ENCODE peak calls at places on chromosomes 16 and 17, in eight cellular contexts. D, X, B, K, V, I, F and T are unnamed samples.

GRCh38 chr17:72123496-72123963 is 2.7 kb downstream of the SOX9 start:
- DNase-seq in D (no peak), X (no peak), B (no peak), K (no peak), V (no peak), I (no peak), F (no peak), T (no peak)

GRCh38 chr16:65754799-65755691 is 611.4 kb upstream of the CDH5 start:
- DNase-seq in D (no peak), X (no peak), B (no peak), K (no peak), V (no peak), I (no peak), F (no peak), T (no peak)

GRCh38 chr17:20284018-20284417 is 183.3 kb downstream of the LGALS9B start:
- DNase-seq in D (no peak), X (no peak), B (no peak), K (no peak), V (no peak), I (no peak), F (no peak), T (no peak)

GRCh38 chr17:63941162-63941561 is 9.0 kb upstream of the CD79B start:
- DNase-seq in D (no peak), X (no peak), B (no peak), K (no peak), V (no peak), I (no peak), F (no peak), T (no peak)

GRCh38 chr17:77593081-77593480 is 365.4 kb upstream of the TNRC6C start:
- DNase-seq in D (no peak), X (no peak), B (no peak), K (no peak), V (no peak), I (no peak), F (no peak), T (no peak)

GRCh38 chr17:142102-142661 is 4.8 kb downstream of the SCGB1C2 start:
- DNase-seq in D (peak; percentile 97), X (no peak), B (no peak), K (no peak), V (peak; percentile 16), I (no peak), F (peak; percentile 4), T (no peak)

GRCh38 chr17:80644588-80644987 is 100.0 kb downstream of the RPTOR start:
- DNase-seq in D (no peak), X (no peak), B (no peak), K (no peak), V (no peak), I (no peak), F (no peak), T (no peak)

GRCh38 chr16:27400751-27401620 is 988 bp upstream of the IL21R start:
- DNase-seq in D (peak; percentile 47), X (no peak), B (no peak), K (no peak), V (no peak), I (no peak), F (no peak), T (no peak)

GRCh38 chr16:84652565-84652964 is 4.3 kb downstream of the KLHL36 start:
- DNase-seq in D (no peak), X (no peak), B (no peak), K (no peak), V (no peak), I (peak; percentile 23), F (no peak), T (no peak)

GRCh38 chr17:48554412-48555090 is 9.6 kb upstream of the HOXB2 start:
- DNase-seq in D (no peak), X (no peak), B (no peak), K (peak; percentile 26), V (no peak), I (no peak), F (no peak), T (no peak)

GRCh38 chr17:45388604-45389325 is 43.9 kb downstream of the ARHGAP27 start:
- DNase-seq in D (no peak), X (no peak), B (no peak), K (no peak), V (no peak), I (no peak), F (no peak), T (no peak)

GRCh38 chr16:29996773-29997250 is 771 bp downstream of the INO80E start:
- DNase-seq in D (peak; percentile 56), X (no peak), B (no peak), K (no peak), V (no peak), I (no peak), F (no peak), T (no peak)

GRCh38 chr17:76872221-76872873 is 4.1 kb downstream of the MGAT5B start:
- DNase-seq in D (peak; percentile 38), X (no peak), B (no peak), K (no peak), V (no peak), I (peak; percentile 4), F (no peak), T (no peak)

GRCh38 chr17:77869041-77869595 is 89.4 kb upstream of the TNRC6C start:
- DNase-seq in D (no peak), X (no peak), B (no peak), K (no peak), V (peak; percentile 17), I (no peak), F (no peak), T (no peak)

GRCh38 chr16:87474566-87474996 is 18.2 kb downstream of the ZCCHC14 start:
- DNase-seq in D (no peak), X (no peak), B (no peak), K (no peak), V (no peak), I (no peak), F (no peak), T (no peak)

GRCh38 chr17:78857266-78857665 is 16.7 kb upstream of the USP36 start:
- DNase-seq in D (no peak), X (no peak), B (no peak), K (no peak), V (no peak), I (no peak), F (no peak), T (no peak)

GRCh38 chr17:7217113-7217987 is 2.3 kb downstream of the DLG4 start:
- DNase-seq in D (peak; percentile 55), X (no peak), B (no peak), K (peak; percentile 57), V (peak; percentile 34), I (no peak), F (no peak), T (no peak)

GRCh38 chr16:86045601-86045971 is 146.6 kb downstream of the IRF8 start:
- DNase-seq in D (no peak), X (no peak), B (no peak), K (no peak), V (no peak), I (no peak), F (no peak), T (no peak)